ENCODE peak calls at places on chromosomes 5 and 9, in five cellular contexts. One of them, this sample, is unnamed. For H3K4me1, the result is how much of the 10 kb centered on the place peaks cover.

GRCh38 chr5:160438316-160439204 is 16.9 kb downstream of the PTTG1 start:
- DNase-seq in astrocyte: peak
- DNase-seq in transverse colon: peak
- DNase-seq in body of pancreas: peak
- DNase-seq in K562: peak
- DNase-seq in this sample: peak

GRCh38 chr5:108084105-108084504 is 297.8 kb downstream of the FBXL17 start:
- DNase-seq in body of pancreas: no peak
- DNase-seq in K562: no peak
- DNase-seq in astrocyte: peak
- DNase-seq in transverse colon: no peak
- DNase-seq in this sample: peak

GRCh38 chr9:72537011-72537545 is 15.7 kb downstream of the TMC1 start:
- DNase-seq in body of pancreas: no peak
- DNase-seq in K562: no peak
- DNase-seq in astrocyte: no peak
- DNase-seq in transverse colon: no peak
- DNase-seq in this sample: no peak

GRCh38 chr5:44387911-44388310 is 1.3 kb downstream of the FGF10 start:
- DNase-seq in astrocyte: no peak
- DNase-seq in K562: no peak
- DNase-seq in body of pancreas: peak
- DNase-seq in transverse colon: no peak
- DNase-seq in this sample: no peak

GRCh38 chr5:132394681-132395259 is 25.3 kb downstream of the SLC22A5 start:
- DNase-seq in astrocyte: no peak
- DNase-seq in K562: no peak
- DNase-seq in transverse colon: no peak
- DNase-seq in body of pancreas: no peak
- DNase-seq in this sample: no peak

GRCh38 chr5:122392844-122393243 is 80.8 kb downstream of the SNCAIP start:
- DNase-seq in K562: no peak
- DNase-seq in body of pancreas: no peak
- DNase-seq in transverse colon: no peak
- DNase-seq in astrocyte: no peak
- DNase-seq in this sample: no peak

GRCh38 chr9:128912270-128912853 is 8.4 kb upstream of the PHYHD1 start:
- DNase-seq in body of pancreas: no peak
- DNase-seq in K562: no peak
- DNase-seq in astrocyte: peak
- DNase-seq in transverse colon: no peak
- DNase-seq in this sample: peak

GRCh38 chr5:150574818-150575537 is 65.5 kb upstream of the SYNPO start:
- DNase-seq in transverse colon: no peak
- DNase-seq in K562: no peak
- DNase-seq in astrocyte: no peak
- DNase-seq in body of pancreas: no peak
- DNase-seq in this sample: no peak

GRCh38 chr5:109304323-109304722 is 105.5 kb downstream of the PJA2 start:
- DNase-seq in K562: no peak
- DNase-seq in body of pancreas: no peak
- DNase-seq in transverse colon: no peak
- DNase-seq in astrocyte: no peak
- DNase-seq in this sample: no peak

GRCh38 chr5:165757756-165758155 is 2252.3 kb downstream of the MAT2B start:
- DNase-seq in body of pancreas: no peak
- DNase-seq in astrocyte: no peak
- DNase-seq in K562: no peak
- DNase-seq in transverse colon: no peak
- DNase-seq in this sample: no peak

GRCh38 chr9:96186601-96187011 is 115.4 kb downstream of the HSD17B3 start:
- DNase-seq in astrocyte: peak
- DNase-seq in K562: no peak
- DNase-seq in transverse colon: peak
- DNase-seq in body of pancreas: no peak
- DNase-seq in this sample: peak

GRCh38 chr5:120684213-120684612 is 220.1 kb downstream of the PRR16 start:
- DNase-seq in K562: no peak
- DNase-seq in transverse colon: no peak
- DNase-seq in astrocyte: peak
- DNase-seq in body of pancreas: no peak
- DNase-seq in this sample: peak

GRCh38 chr5:111685969-111686368 is 71.0 kb downstream of the NREP start:
- DNase-seq in transverse colon: no peak
- DNase-seq in body of pancreas: no peak
- DNase-seq in K562: no peak
- DNase-seq in astrocyte: no peak
- DNase-seq in this sample: no peak

GRCh38 chr5:1038417-1039209 is 30.0 kb downstream of the NKD2 start:
- DNase-seq in transverse colon: no peak
- DNase-seq in body of pancreas: no peak
- DNase-seq in astrocyte: no peak
- DNase-seq in K562: no peak
- DNase-seq in this sample: no peak

GRCh38 chr9:36987409-36987808 is 46.7 kb downstream of the PAX5 start:
- DNase-seq in astrocyte: no peak
- DNase-seq in K562: no peak
- DNase-seq in body of pancreas: no peak
- DNase-seq in transverse colon: no peak
- DNase-seq in this sample: no peak

GRCh38 chr5:39905356-39905755 is 480.6 kb upstream of the DAB2 start:
- DNase-seq in body of pancreas: peak
- DNase-seq in K562: no peak
- DNase-seq in transverse colon: no peak
- DNase-seq in astrocyte: no peak
- DNase-seq in this sample: no peak

GRCh38 chr9:2634818-2635217 is 13.2 kb downstream of the VLDLR start:
- DNase-seq in K562: no peak
- DNase-seq in astrocyte: no peak
- DNase-seq in body of pancreas: no peak
- DNase-seq in transverse colon: no peak
- DNase-seq in this sample: no peak

GRCh38 chr9:115046786-115047185 is 71.2 kb downstream of the TNC start:
- DNase-seq in transverse colon: no peak
- DNase-seq in K562: no peak
- DNase-seq in body of pancreas: no peak
- DNase-seq in astrocyte: no peak
- DNase-seq in this sample: peak

GRCh38 chr5:138033275-138033808 is 463 bp upstream of the FAM13B start:
- DNase-seq in astrocyte: no peak
- DNase-seq in K562: no peak
- DNase-seq in body of pancreas: no peak
- DNase-seq in transverse colon: no peak
- DNase-seq in this sample: peak

GRCh38 chr5:136225796-136226195 is 32.8 kb upstream of the SMIM32 start:
- DNase-seq in body of pancreas: no peak
- DNase-seq in astrocyte: no peak
- DNase-seq in transverse colon: no peak
- DNase-seq in K562: no peak
- DNase-seq in this sample: no peak

GRCh38 chr9:9912459-9912858 is 700.3 kb downstream of the PTPRD start:
- DNase-seq in transverse colon: no peak
- DNase-seq in astrocyte: no peak
- DNase-seq in body of pancreas: no peak
- DNase-seq in K562: no peak
- DNase-seq in this sample: no peak

GRCh38 chr9:126663661-126664072 is 49.9 kb downstream of the LMX1B start:
- DNase-seq in K562: no peak
- DNase-seq in transverse colon: no peak
- DNase-seq in body of pancreas: peak
- DNase-seq in astrocyte: no peak
- DNase-seq in this sample: no peak

GRCh38 chr5:96548941-96549340 is 113.2 kb upstream of the CAST start:
- DNase-seq in astrocyte: no peak
- DNase-seq in transverse colon: no peak
- DNase-seq in body of pancreas: no peak
- DNase-seq in K562: no peak
- DNase-seq in this sample: peak

GRCh38 chr5:150960791-150961396 is 56.1 kb upstream of the ZNF300 start:
- DNase-seq in transverse colon: no peak
- DNase-seq in astrocyte: no peak
- DNase-seq in body of pancreas: no peak
- DNase-seq in K562: no peak
- DNase-seq in this sample: no peak

GRCh38 chr5:178992291-178992895 is 2.7 kb downstream of the GRM6 start:
- DNase-seq in K562: no peak
- DNase-seq in body of pancreas: no peak
- DNase-seq in transverse colon: no peak
- DNase-seq in astrocyte: no peak
- DNase-seq in this sample: no peak

GRCh38 chr5:34698754-34699153 is 42.6 kb downstream of the RAI14 start:
- DNase-seq in transverse colon: no peak
- DNase-seq in K562: no peak
- DNase-seq in astrocyte: no peak
- DNase-seq in body of pancreas: no peak
- DNase-seq in this sample: no peak

GRCh38 chr5:81250004-81250403 is 16.9 kb downstream of the CKMT2 start:
- DNase-seq in transverse colon: no peak
- DNase-seq in body of pancreas: no peak
- DNase-seq in astrocyte: no peak
- DNase-seq in K562: no peak
- DNase-seq in this sample: no peak
- H3K4me1 ChIP-seq in transverse colon: under half
- H3K4me1 ChIP-seq in body of pancreas: under half
- H3K4me1 ChIP-seq in astrocyte: under half
- H3K4me1 ChIP-seq in K562: under half
- H3K4me1 ChIP-seq in this sample: under half

DNA sequence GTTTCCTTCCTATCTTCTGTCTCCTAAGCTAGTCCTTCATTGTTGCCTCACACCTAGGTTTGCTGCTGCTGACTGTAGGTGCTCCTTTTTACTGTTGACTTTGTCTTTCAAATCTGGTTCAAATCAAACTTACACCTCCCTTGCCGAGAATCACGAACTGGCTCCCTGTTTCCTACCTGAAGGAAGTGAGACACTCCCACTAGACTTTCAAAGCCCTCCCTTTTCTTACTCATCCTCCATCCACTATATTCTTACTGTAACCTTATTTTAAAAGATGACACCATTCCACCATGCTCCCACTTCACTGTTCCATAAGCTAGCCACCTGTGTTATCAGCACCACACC is 10.5 kb downstream of the OCLN start:
- DNase-seq in body of pancreas: no peak
- DNase-seq in astrocyte: no peak
- DNase-seq in K562: no peak
- DNase-seq in transverse colon: no peak
- DNase-seq in this sample: no peak
- H3K27ac ChIP-seq in body of pancreas: peak
- H3K27ac ChIP-seq in astrocyte: peak
- H3K27ac ChIP-seq in K562: no peak
- H3K27ac ChIP-seq in transverse colon: no peak
- H3K27ac ChIP-seq in this sample: peak

GRCh38 chr5:145246961-145247744 is 588.0 kb downstream of the PRELID2 start:
- DNase-seq in transverse colon: no peak
- DNase-seq in astrocyte: no peak
- DNase-seq in body of pancreas: no peak
- DNase-seq in K562: no peak
- DNase-seq in this sample: peak
- H3K4me3 ChIP-seq in transverse colon: no peak
- H3K4me3 ChIP-seq in astrocyte: no peak
- H3K4me3 ChIP-seq in body of pancreas: no peak
- H3K4me3 ChIP-seq in K562: no peak
- H3K4me3 ChIP-seq in this sample: no peak

DNA sequence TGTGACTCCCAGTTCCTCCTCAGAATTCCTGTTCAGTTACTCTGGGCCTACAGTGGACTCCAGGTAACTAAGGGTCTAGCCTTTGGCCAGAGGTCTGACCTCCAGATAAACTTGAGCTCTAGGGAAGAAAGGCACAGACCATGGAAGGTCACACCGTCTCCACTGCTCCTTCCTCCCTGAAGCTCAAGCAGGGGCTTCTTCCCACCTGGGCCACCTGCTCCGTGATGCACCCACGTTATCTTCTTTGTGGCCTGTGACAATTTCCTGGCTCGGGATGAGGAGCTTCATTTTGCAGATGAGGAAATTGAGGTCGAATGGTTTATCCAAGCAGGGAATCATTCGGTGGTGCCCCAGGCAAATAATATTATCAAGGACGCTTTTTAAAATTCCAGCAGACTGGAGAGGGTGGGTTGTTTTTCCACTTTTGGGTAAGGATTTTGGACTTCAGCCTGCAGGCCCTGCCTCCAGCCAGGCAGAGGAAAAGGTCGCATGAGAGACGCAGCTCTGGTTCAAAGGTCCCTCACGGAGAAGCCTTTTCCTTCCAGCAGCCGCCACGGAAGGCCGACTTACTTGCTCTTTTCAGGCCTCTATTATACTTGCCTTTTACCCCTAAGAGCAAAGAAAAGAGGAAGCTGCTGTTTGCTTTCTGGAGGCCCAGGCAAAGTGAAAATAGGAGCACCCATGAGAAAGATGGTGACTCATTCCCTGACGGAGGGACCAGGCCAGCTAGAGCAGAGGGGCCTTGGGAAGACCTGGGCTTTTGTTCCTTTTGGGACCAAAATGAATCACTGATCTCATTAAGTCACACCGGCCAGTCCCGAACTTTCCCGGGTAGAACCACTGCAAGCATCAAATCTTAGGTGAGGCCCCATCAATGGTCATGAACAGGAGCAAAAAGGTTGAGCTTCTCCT is 22.8 kb upstream of the DUSP1 start:
- DNase-seq in body of pancreas: no peak
- DNase-seq in astrocyte: peak
- DNase-seq in K562: no peak
- DNase-seq in transverse colon: no peak
- DNase-seq in this sample: peak
- H3K4me1 ChIP-seq in body of pancreas: under half
- H3K4me1 ChIP-seq in astrocyte: under half
- H3K4me1 ChIP-seq in K562: under half
- H3K4me1 ChIP-seq in transverse colon: under half
- H3K4me1 ChIP-seq in this sample: under half

GRCh38 chr5:147482426-147483196 is 27.3 kb downstream of the DPYSL3 start:
- DNase-seq in K562: no peak
- DNase-seq in transverse colon: no peak
- DNase-seq in astrocyte: no peak
- DNase-seq in body of pancreas: no peak
- DNase-seq in this sample: peak
- H3K27ac ChIP-seq in K562: no peak
- H3K27ac ChIP-seq in transverse colon: peak
- H3K27ac ChIP-seq in astrocyte: peak
- H3K27ac ChIP-seq in body of pancreas: peak
- H3K27ac ChIP-seq in this sample: peak

DNA sequence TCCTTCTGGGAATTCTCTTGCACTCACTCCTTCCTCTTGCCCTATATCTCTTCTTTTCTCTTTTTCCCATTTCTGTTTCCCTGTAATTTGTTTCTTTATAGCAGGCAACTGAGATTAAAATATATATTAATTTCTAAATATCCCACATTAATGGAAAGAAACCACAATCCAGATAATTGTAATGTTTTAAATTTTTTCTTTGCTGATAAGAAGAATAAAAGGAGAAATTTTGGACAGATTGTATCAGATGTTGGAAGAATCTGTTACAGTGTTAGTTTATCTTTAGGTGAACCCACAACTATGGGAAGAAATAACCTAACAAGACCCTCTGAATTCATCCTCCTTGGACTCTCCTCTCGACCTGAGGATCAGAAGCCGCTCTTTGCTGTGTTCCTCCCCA is at the start of gene OR1L1:
- DNase-seq in transverse colon: no peak
- DNase-seq in astrocyte: no peak
- DNase-seq in K562: no peak
- DNase-seq in body of pancreas: no peak
- DNase-seq in this sample: no peak
- H3K4me3 ChIP-seq in transverse colon: no peak
- H3K4me3 ChIP-seq in astrocyte: no peak
- H3K4me3 ChIP-seq in K562: no peak
- H3K4me3 ChIP-seq in body of pancreas: no peak
- H3K4me3 ChIP-seq in this sample: no peak

This sample was measured in fibroblast of lung.